ENCODE peak calls at places on chromosomes 16 and 17, in seven cellular contexts. One of them, this sample, is unnamed.

GRCh38 chr17:75181608-75182318 is 996 bp downstream of the SUMO2 start:
- DNase-seq in psoas muscle: peak
- DNase-seq in GM23338: peak
- DNase-seq in AG04450: no peak
- DNase-seq in right lobe of liver: peak
- DNase-seq in heart right ventricle: peak
- DNase-seq in H9: no peak
- DNase-seq in this sample: peak

GRCh38 chr17:12736526-12736925 is 52.8 kb upstream of the ARHGAP44 start:
- DNase-seq in H9: peak
- DNase-seq in heart right ventricle: no peak
- DNase-seq in AG04450: no peak
- DNase-seq in right lobe of liver: no peak
- DNase-seq in GM23338: no peak
- DNase-seq in psoas muscle: no peak
- DNase-seq in this sample: no peak

GRCh38 chr17:8698142-8699050 is 46.2 kb downstream of the CCDC42 start:
- DNase-seq in AG04450: peak
- DNase-seq in right lobe of liver: peak
- DNase-seq in GM23338: no peak
- DNase-seq in psoas muscle: peak
- DNase-seq in heart right ventricle: peak
- DNase-seq in H9: no peak
- DNase-seq in this sample: peak

GRCh38 chr17:66678827-66679226 is 156.1 kb upstream of the CACNG5 start:
- DNase-seq in right lobe of liver: no peak
- DNase-seq in heart right ventricle: no peak
- DNase-seq in H9: no peak
- DNase-seq in GM23338: no peak
- DNase-seq in psoas muscle: no peak
- DNase-seq in AG04450: no peak
- DNase-seq in this sample: no peak

GRCh38 chr16:24721830-24722238 is 7.6 kb upstream of the TNRC6A start:
- DNase-seq in H9: no peak
- DNase-seq in psoas muscle: no peak
- DNase-seq in right lobe of liver: no peak
- DNase-seq in AG04450: no peak
- DNase-seq in GM23338: no peak
- DNase-seq in heart right ventricle: no peak
- DNase-seq in this sample: no peak

GRCh38 chr16:1731603-1732002 is 25.6 kb downstream of the MAPK8IP3 start:
- DNase-seq in right lobe of liver: no peak
- DNase-seq in H9: no peak
- DNase-seq in psoas muscle: no peak
- DNase-seq in GM23338: no peak
- DNase-seq in heart right ventricle: no peak
- DNase-seq in AG04450: no peak
- DNase-seq in this sample: no peak

GRCh38 chr17:80943346-80944145 is 48.1 kb upstream of the CHMP6 start:
- DNase-seq in psoas muscle: no peak
- DNase-seq in GM23338: no peak
- DNase-seq in right lobe of liver: no peak
- DNase-seq in H9: no peak
- DNase-seq in AG04450: no peak
- DNase-seq in heart right ventricle: no peak
- DNase-seq in this sample: no peak

GRCh38 chr17:70270554-70270953 is 101.2 kb downstream of the KCNJ2 start:
- DNase-seq in GM23338: no peak
- DNase-seq in psoas muscle: no peak
- DNase-seq in H9: no peak
- DNase-seq in heart right ventricle: no peak
- DNase-seq in right lobe of liver: no peak
- DNase-seq in AG04450: no peak
- DNase-seq in this sample: no peak

GRCh38 chr17:30224419-30224960 is 11.0 kb downstream of the SLC6A4 start:
- DNase-seq in GM23338: no peak
- DNase-seq in heart right ventricle: no peak
- DNase-seq in right lobe of liver: no peak
- DNase-seq in H9: no peak
- DNase-seq in AG04450: no peak
- DNase-seq in psoas muscle: no peak
- DNase-seq in this sample: no peak

GRCh38 chr16:86806838-86807351 is 228.5 kb downstream of the FOXL1 start:
- DNase-seq in GM23338: peak
- DNase-seq in psoas muscle: no peak
- DNase-seq in right lobe of liver: no peak
- DNase-seq in heart right ventricle: no peak
- DNase-seq in H9: peak
- DNase-seq in AG04450: peak
- DNase-seq in this sample: no peak

GRCh38 chr17:2058521-2059124 is 3.7 kb downstream of the HIC1 start:
- DNase-seq in heart right ventricle: peak
- DNase-seq in H9: peak
- DNase-seq in AG04450: no peak
- DNase-seq in GM23338: peak
- DNase-seq in right lobe of liver: peak
- DNase-seq in psoas muscle: peak
- DNase-seq in this sample: no peak

GRCh38 chr16:6643083-6643686 is 689.5 kb upstream of the RBFOX1 start:
- DNase-seq in H9: peak
- DNase-seq in AG04450: peak
- DNase-seq in GM23338: peak
- DNase-seq in psoas muscle: no peak
- DNase-seq in right lobe of liver: no peak
- DNase-seq in heart right ventricle: peak
- DNase-seq in this sample: peak

GRCh38 chr16:11296706-11297491 is 15.8 kb upstream of the PRM1 start:
- DNase-seq in GM23338: no peak
- DNase-seq in H9: no peak
- DNase-seq in heart right ventricle: no peak
- DNase-seq in AG04450: no peak
- DNase-seq in psoas muscle: no peak
- DNase-seq in right lobe of liver: no peak
- DNase-seq in this sample: no peak

GRCh38 chr17:5355416-5356129 is 63.9 kb downstream of the NUP88 start:
- DNase-seq in AG04450: no peak
- DNase-seq in H9: no peak
- DNase-seq in psoas muscle: no peak
- DNase-seq in right lobe of liver: no peak
- DNase-seq in heart right ventricle: no peak
- DNase-seq in GM23338: no peak
- DNase-seq in this sample: no peak

GRCh38 chr17:5352681-5353289 is 66.7 kb downstream of the NUP88 start:
- DNase-seq in AG04450: no peak
- DNase-seq in GM23338: no peak
- DNase-seq in H9: no peak
- DNase-seq in heart right ventricle: no peak
- DNase-seq in right lobe of liver: no peak
- DNase-seq in psoas muscle: no peak
- DNase-seq in this sample: no peak

GRCh38 chr17:5354310-5354709 is 65.2 kb downstream of the NUP88 start:
- DNase-seq in heart right ventricle: no peak
- DNase-seq in right lobe of liver: no peak
- DNase-seq in AG04450: no peak
- DNase-seq in psoas muscle: no peak
- DNase-seq in GM23338: no peak
- DNase-seq in H9: no peak
- DNase-seq in this sample: no peak

DNA sequence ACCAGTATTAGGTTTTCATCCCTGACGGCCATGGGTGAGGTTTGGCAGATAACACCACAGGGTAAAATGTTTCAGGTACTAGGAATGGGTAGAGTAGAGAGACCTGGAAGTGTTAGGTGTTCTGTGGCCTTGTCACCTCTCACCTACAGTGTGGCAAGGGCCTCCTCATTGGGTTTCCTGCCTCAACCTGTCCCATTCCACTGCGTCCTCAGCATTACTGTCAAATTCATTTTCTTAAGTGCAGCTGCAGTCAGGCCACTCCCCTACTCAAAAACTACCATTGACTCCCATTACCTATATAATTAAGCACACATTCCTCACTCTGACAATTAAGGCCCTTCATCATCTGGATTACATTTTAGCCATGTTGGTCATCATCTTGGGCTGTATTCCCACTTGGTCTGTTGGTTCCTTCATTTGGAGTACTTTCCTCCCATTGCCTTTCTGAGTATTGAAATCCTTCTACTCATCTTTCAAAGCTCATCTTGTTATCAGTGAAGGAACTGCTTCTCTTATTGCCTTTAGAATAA is 64.5 kb downstream of the NUP88 start:
- DNase-seq in H9: no peak
- DNase-seq in psoas muscle: no peak
- DNase-seq in right lobe of liver: no peak
- DNase-seq in heart right ventricle: no peak
- DNase-seq in GM23338: no peak
- DNase-seq in AG04450: no peak
- DNase-seq in this sample: no peak
- H3K27ac ChIP-seq in H9: no peak
- H3K27ac ChIP-seq in psoas muscle: no peak
- H3K27ac ChIP-seq in right lobe of liver: no peak
- H3K27ac ChIP-seq in heart right ventricle: peak
- H3K27ac ChIP-seq in GM23338: no peak
- H3K27ac ChIP-seq in AG04450: no peak
- H3K27ac ChIP-seq in this sample: no peak

GRCh38 chr17:7441202-7441705 is 1.9 kb downstream of the FGF11 start:
- DNase-seq in psoas muscle: no peak
- DNase-seq in GM23338: peak
- DNase-seq in AG04450: no peak
- DNase-seq in right lobe of liver: no peak
- DNase-seq in heart right ventricle: no peak
- DNase-seq in H9: no peak
- DNase-seq in this sample: no peak
- H3K27ac ChIP-seq in psoas muscle: peak
- H3K27ac ChIP-seq in GM23338: peak
- H3K27ac ChIP-seq in AG04450: peak
- H3K27ac ChIP-seq in right lobe of liver: no peak
- H3K27ac ChIP-seq in heart right ventricle: no peak
- H3K27ac ChIP-seq in H9: no peak
- H3K27ac ChIP-seq in this sample: no peak

GRCh38 chr16:3674513-3675295 is 20.2 kb downstream of the DNASE1 start:
- DNase-seq in H9: peak
- DNase-seq in heart right ventricle: no peak
- DNase-seq in right lobe of liver: no peak
- DNase-seq in AG04450: no peak
- DNase-seq in psoas muscle: no peak
- DNase-seq in GM23338: peak
- DNase-seq in this sample: no peak

GRCh38 chr16:3673201-3673600 is 18.7 kb downstream of the DNASE1 start:
- DNase-seq in heart right ventricle: no peak
- DNase-seq in AG04450: no peak
- DNase-seq in H9: no peak
- DNase-seq in psoas muscle: no peak
- DNase-seq in right lobe of liver: no peak
- DNase-seq in GM23338: no peak
- DNase-seq in this sample: no peak

GRCh38 chr16:3677994-3678393 is 23.5 kb downstream of the DNASE1 start:
- DNase-seq in heart right ventricle: no peak
- DNase-seq in H9: no peak
- DNase-seq in right lobe of liver: peak
- DNase-seq in AG04450: no peak
- DNase-seq in GM23338: no peak
- DNase-seq in psoas muscle: no peak
- DNase-seq in this sample: no peak

GRCh38 chr16:3673676-3674377 is 19.3 kb downstream of the DNASE1 start:
- DNase-seq in GM23338: no peak
- DNase-seq in H9: no peak
- DNase-seq in psoas muscle: no peak
- DNase-seq in heart right ventricle: no peak
- DNase-seq in AG04450: no peak
- DNase-seq in right lobe of liver: no peak
- DNase-seq in this sample: no peak

GRCh38 chr16:3675601-3676130 is 21.2 kb downstream of the DNASE1 start:
- DNase-seq in H9: no peak
- DNase-seq in AG04450: no peak
- DNase-seq in right lobe of liver: no peak
- DNase-seq in psoas muscle: no peak
- DNase-seq in heart right ventricle: no peak
- DNase-seq in GM23338: no peak
- DNase-seq in this sample: no peak
- H3K27ac ChIP-seq in H9: no peak
- H3K27ac ChIP-seq in AG04450: no peak
- H3K27ac ChIP-seq in right lobe of liver: no peak
- H3K27ac ChIP-seq in psoas muscle: no peak
- H3K27ac ChIP-seq in heart right ventricle: no peak
- H3K27ac ChIP-seq in GM23338: no peak
- H3K27ac ChIP-seq in this sample: no peak

GRCh38 chr16:57149391-57149790 is 36.4 kb downstream of the PSME3IP1 start:
- DNase-seq in heart right ventricle: no peak
- DNase-seq in H9: no peak
- DNase-seq in AG04450: no peak
- DNase-seq in psoas muscle: no peak
- DNase-seq in right lobe of liver: peak
- DNase-seq in GM23338: no peak
- DNase-seq in this sample: no peak

GRCh38 chr16:57148481-57148880 is 37.4 kb downstream of the PSME3IP1 start:
- DNase-seq in GM23338: no peak
- DNase-seq in AG04450: no peak
- DNase-seq in right lobe of liver: peak
- DNase-seq in psoas muscle: no peak
- DNase-seq in heart right ventricle: no peak
- DNase-seq in H9: peak
- DNase-seq in this sample: no peak

GRCh38 chr16:57146735-57147134 is 39.1 kb downstream of the PSME3IP1 start:
- DNase-seq in right lobe of liver: peak
- DNase-seq in GM23338: peak
- DNase-seq in AG04450: no peak
- DNase-seq in H9: peak
- DNase-seq in heart right ventricle: no peak
- DNase-seq in psoas muscle: no peak
- DNase-seq in this sample: peak

GRCh38 chr16:57145964-57146647 is 39.7 kb downstream of the PSME3IP1 start:
- DNase-seq in heart right ventricle: no peak
- DNase-seq in AG04450: no peak
- DNase-seq in right lobe of liver: peak
- DNase-seq in psoas muscle: no peak
- DNase-seq in H9: no peak
- DNase-seq in GM23338: no peak
- DNase-seq in this sample: no peak

DNA sequence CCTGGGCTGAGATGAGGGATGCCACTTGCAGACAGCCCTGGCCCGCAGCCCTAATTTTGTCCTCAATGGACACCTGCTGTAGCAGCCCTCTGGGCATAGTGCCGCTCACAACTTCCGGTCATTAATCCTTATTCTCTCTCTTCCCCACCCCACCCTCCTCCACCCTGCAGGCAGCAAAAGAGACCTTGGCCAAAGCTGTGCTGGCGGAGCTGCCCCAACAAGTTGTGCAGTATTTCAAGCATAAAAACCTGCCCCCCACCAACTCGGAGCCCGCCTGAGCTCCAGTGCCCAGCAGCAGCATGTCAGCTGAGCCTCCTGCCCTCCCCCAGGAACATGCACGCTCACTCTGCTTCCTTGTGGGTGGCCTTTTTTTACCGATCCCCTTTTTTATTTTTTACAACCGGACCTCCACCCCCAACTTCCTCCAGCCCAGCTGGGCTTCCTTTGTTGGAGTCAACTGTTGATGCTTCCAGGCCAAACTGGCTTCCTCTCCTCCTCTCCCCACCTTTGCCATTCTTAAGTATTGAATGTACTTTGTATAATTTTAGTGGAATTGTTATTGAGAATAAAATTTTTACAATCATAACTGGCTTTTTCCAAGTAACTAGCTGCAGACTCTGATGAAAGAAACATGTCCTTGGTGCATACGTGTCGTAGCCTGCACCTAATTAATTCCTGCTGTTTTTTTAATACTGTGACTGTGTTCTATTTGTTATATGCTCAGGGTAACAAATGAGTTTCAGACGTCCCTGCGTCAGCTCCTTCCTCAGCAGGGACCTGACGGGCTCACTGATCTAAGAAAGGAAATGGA is 38.3 kb downstream of the PSME3IP1 start:
- DNase-seq in H9: peak
- DNase-seq in AG04450: no peak
- DNase-seq in right lobe of liver: peak
- DNase-seq in heart right ventricle: peak
- DNase-seq in psoas muscle: peak
- DNase-seq in GM23338: peak
- DNase-seq in this sample: no peak
- H3K27ac ChIP-seq in H9: no peak
- H3K27ac ChIP-seq in AG04450: no peak
- H3K27ac ChIP-seq in right lobe of liver: no peak
- H3K27ac ChIP-seq in heart right ventricle: peak
- H3K27ac ChIP-seq in psoas muscle: peak
- H3K27ac ChIP-seq in GM23338: peak
- H3K27ac ChIP-seq in this sample: no peak

This sample was measured in WERI-Rb-1.